ENCODE peak calls at places on chromosome 3, in seven cellular contexts. Z, P, X, W, T, F and J are unnamed samples.

GRCh38 chr3:51343918-51344687 is 41.0 kb upstream of the MANF start:
- DNase-seq in P (no peak), Z (no peak), X (no peak), F (no peak), T (peak), W (no peak), J (no peak)

GRCh38 chr3:168025076-168025475 is 70.6 kb downstream of the GOLIM4 start:
- DNase-seq in X (no peak), P (no peak), T (peak), F (no peak), W (no peak), Z (no peak), J (no peak)

GRCh38 chr3:33331414-33331813 is 54.2 kb downstream of the FBXL2 start:
- DNase-seq in X (no peak), P (no peak), T (no peak), W (no peak), Z (no peak), F (no peak), J (no peak)

GRCh38 chr3:186088335-186088734 is 20.6 kb downstream of the ETV5 start:
- DNase-seq in F (no peak), T (no peak), P (no peak), Z (no peak), W (no peak), X (no peak), J (no peak)

GRCh38 chr3:89180334-89180733 is 72.9 kb downstream of the EPHA3 start:
- DNase-seq in P (no peak), X (no peak), T (peak), F (no peak), Z (no peak), W (no peak), J (no peak)

GRCh38 chr3:71961378-71961777 is 176.4 kb upstream of the PROK2 start:
- DNase-seq in X (no peak), Z (no peak), T (no peak), F (no peak), P (no peak), W (no peak), J (no peak)

GRCh38 chr3:18376682-18377081 is 48.5 kb downstream of the SATB1 start:
- DNase-seq in Z (no peak), F (no peak), W (no peak), T (no peak), X (no peak), P (no peak), J (no peak)

GRCh38 chr3:141015486-141015885 is 35.7 kb upstream of the SPSB4 start:
- DNase-seq in X (no peak), Z (no peak), F (no peak), T (peak), P (no peak), W (no peak), J (no peak)

GRCh38 chr3:136838641-136839555 is 20.0 kb downstream of the SLC35G2 start:
- DNase-seq in X (no peak), F (no peak), T (peak), W (no peak), Z (no peak), P (no peak), J (no peak)

GRCh38 chr3:169869484-169870304 is at the start of gene LRRC31:
- DNase-seq in Z (no peak), T (no peak), W (no peak), F (no peak), P (no peak), X (no peak), J (no peak)

GRCh38 chr3:112786002-112786590 is 60.6 kb downstream of the CD200R1L start:
- DNase-seq in W (no peak), P (no peak), F (no peak), Z (no peak), X (no peak), T (no peak), J (no peak)

GRCh38 chr3:158696618-158697017 is 24.2 kb upstream of the LXN start:
- DNase-seq in F (no peak), T (peak), W (no peak), X (no peak), Z (no peak), P (no peak), J (no peak)

GRCh38 chr3:55885721-55886120 is 398.6 kb upstream of the WNT5A start:
- DNase-seq in W (no peak), F (no peak), Z (no peak), X (no peak), T (peak), P (no peak), J (no peak)

GRCh38 chr3:105459566-105460290 is 93.0 kb downstream of the ALCAM start:
- DNase-seq in P (no peak), T (peak), W (no peak), Z (no peak), F (no peak), X (no peak), J (no peak)

GRCh38 chr3:30747771-30748281 is 141.4 kb downstream of the TGFBR2 start:
- DNase-seq in X (no peak), F (no peak), Z (no peak), P (peak), T (peak), W (no peak), J (no peak)

GRCh38 chr3:196867155-196867506 is 589 bp upstream of the SENP5 start:
- DNase-seq in W (no peak), P (no peak), Z (no peak), X (no peak), F (no peak), T (no peak), J (no peak)

GRCh38 chr3:71513081-71513480 is 70.4 kb downstream of the FOXP1 start:
- DNase-seq in W (no peak), Z (no peak), X (no peak), T (peak), F (no peak), P (no peak), J (no peak)

GRCh38 chr3:39269528-39269927 is 10.3 kb downstream of the CX3CR1 start:
- DNase-seq in T (no peak), P (no peak), X (no peak), F (no peak), W (no peak), Z (no peak), J (no peak)

GRCh38 chr3:135310317-135310716 is 515.3 kb downstream of the EPHB1 start:
- DNase-seq in T (no peak), X (no peak), Z (no peak), F (no peak), W (no peak), P (no peak), J (no peak)

GRCh38 chr3:32313723-32314473 is 75.4 kb downstream of the CMTM8 start:
- DNase-seq in P (no peak), F (no peak), W (no peak), T (peak), Z (no peak), X (no peak), J (no peak)

GRCh38 chr3:61807865-61808276 is 246.5 kb downstream of the PTPRG start:
- DNase-seq in X (no peak), F (no peak), W (no peak), P (no peak), T (no peak), Z (no peak), J (no peak)

GRCh38 chr3:73681610-73682009 is 56.9 kb upstream of the PDZRN3 start:
- DNase-seq in P (no peak), X (no peak), W (no peak), F (no peak), T (peak), Z (no peak), J (no peak)

GRCh38 chr3:163058190-163058854 is 1561.7 kb downstream of the OTOL1 start:
- DNase-seq in T (no peak), F (no peak), P (no peak), Z (peak), X (no peak), W (peak), J (no peak)

GRCh38 chr3:24548278-24548677 is 53.6 kb upstream of the THRB start:
- DNase-seq in W (no peak), T (peak), P (no peak), F (no peak), Z (no peak), X (no peak), J (no peak)

GRCh38 chr3:143763568-143764162 is 84.6 kb downstream of the SLC9A9 start:
- DNase-seq in F (no peak), T (peak), P (no peak), W (no peak), X (no peak), Z (no peak), J (no peak)

GRCh38 chr3:128276151-128276445 is 122.8 kb downstream of the EEFSEC start:
- DNase-seq in X (no peak), F (no peak), W (no peak), P (no peak), Z (no peak), T (no peak), J (no peak)

DNA sequence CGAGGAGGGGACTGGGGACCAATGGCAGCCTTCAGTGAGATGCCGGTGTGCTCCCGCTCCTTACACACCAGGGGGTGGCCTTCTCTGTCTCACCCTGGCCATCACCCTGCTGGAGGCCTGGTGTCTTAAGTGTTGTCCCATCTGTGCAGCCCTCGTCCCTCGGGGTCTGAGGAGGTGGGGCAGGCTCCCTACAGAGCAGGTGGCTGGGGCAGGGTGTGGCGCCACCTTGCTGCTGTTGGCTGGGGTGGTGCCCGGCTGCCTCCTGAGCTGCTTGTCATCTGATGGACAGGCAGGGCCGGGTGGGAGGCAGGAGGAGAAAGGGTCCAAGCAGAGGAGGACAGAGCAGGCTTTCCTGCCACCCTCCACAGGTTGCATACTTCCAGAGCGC is 25.9 kb downstream of the PTPN23 start:
- DNase-seq in F (no peak), Z (no peak), W (no peak), P (no peak), X (peak), T (no peak), J (no peak)
- TF ChIP-seq CTCF in F (no peak), Z (no peak), W (no peak), P (no peak), X (no peak), T (peak), J (no peak)

DNA sequence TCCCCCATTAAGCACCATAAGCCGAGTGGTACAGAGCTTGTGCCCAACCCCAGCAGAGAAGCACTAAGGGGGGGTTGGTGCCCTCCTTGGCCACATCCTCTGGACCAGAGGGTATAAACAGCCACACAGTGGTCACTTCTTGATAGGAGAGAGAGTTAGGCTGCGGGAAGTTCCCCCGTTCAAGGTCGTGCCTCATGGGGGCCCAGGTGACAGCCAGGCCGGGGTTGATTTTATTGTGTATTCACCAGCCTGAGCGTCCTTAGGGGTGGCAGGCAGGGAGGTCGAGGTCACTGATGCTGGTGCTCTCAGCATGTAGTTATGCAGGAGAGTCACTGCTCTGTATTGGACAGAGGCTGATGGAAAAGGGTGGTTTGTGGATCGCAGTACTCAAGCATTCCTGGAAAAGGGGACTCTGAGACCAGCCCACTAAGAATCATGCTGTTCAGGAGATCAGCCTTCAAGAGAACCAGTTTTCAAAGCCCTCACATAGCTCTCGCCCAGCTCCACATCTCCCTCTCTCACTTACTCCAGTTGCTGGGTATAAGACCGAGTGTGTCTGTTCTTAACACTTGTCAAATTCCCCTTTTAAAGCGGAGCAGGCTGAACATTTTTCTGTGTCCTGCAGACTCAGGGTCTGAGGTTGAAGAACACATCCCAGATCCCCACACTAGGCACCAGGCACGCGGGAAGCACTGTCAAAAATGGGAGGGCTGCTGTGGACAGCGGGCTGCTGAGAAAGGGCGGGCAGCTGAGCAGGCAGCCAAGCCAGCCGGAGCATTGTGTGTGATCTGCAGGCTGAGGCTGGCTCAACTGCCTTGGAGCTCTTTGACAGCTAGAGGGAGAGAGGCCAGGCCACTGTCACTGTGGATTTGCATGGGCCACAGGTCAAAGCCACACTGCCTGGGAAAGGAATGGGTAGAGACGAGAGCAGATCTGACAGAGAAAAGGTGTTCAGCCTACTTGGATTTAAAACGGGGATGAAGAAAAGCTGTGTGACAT is 279.3 kb upstream of the LRRFIP2 start:
- DNase-seq in W (peak), T (no peak), P (no peak), X (no peak), Z (peak), F (peak), J (no peak)
- TF ChIP-seq CTCF in W (no peak), T (peak), P (no peak), X (no peak), Z (peak), F (peak), J (no peak)

DNA sequence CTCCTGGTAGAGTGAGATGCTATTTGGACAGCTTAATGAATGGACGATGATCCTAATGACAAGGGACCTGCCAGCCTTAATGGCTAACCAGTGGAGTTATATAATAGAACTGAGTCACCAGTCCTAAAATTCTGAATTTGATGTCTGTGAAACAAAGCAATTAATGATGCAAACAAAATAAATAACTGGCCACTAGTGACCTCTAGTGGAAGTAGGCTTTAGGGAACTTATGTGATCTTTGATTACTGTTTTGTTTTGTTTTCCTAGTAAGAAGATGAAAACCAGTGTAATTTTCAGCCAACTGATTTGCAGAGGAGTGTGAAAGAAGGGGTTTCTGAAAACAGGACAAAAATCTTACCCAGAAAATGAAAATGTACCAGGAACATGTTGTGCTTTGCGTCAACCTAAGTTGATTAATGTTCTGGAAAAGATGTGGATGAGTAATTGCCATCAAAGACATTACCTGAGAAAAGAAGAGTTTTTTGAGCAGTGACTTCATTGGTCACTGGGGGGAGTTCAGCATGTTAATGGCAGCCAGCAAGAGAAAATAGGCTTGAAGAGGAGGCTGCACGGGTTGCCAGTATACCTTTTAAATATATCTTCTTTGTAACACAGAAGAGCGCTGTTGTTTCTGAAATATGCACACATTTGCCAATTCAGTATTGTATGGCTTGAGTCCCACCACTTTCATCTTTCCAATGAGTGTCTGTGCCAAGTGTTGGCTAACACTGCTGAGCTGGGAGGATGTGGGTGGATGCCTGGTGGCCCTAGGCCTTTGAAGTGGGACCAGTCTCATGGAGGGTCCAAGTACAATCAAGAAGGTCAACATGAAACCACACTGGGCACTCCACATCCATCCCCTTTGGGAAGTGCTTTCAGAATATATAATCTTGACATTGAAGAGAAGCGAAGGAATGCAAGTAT is 9.3 kb downstream of the VEPH1 start:
- DNase-seq in F (no peak), P (peak), X (no peak), W (no peak), Z (no peak), T (peak), J (no peak)
- TF ChIP-seq CTCF in F (peak), P (peak), X (peak), W (peak), Z (peak), T (peak), J (no peak)

DNA sequence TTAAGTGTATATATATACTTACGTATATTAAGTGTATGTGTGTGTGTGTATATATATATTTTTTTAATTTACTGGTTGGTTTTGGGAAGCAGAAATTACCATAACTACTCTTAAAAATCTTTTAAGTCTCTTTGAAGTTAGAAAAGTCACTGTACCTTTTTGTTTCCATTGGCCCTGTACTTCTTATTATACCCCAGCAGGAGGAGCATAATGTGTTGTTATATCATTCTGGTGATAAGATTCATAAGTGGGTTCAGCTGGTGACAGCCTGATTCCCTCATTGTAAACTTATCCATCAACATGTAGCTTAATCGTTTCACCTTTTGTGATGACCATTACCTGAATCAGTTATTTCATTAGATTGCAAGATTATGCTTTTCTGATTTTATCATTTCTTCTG is 30.8 kb downstream of the MLH1 start:
- DNase-seq in Z (no peak), F (no peak), X (no peak), P (no peak), W (no peak), T (no peak), J (no peak)
- TF ChIP-seq CTCF in Z (peak), F (peak), X (no peak), P (no peak), W (no peak), T (peak), J (no peak)

GRCh38 chr3:117898722-117899121 is 1135.9 kb downstream of the IGSF11 start:
- DNase-seq in F (no peak), T (peak), X (no peak), P (no peak), Z (no peak), W (no peak), J (no peak)
- TF ChIP-seq CTCF in F (peak), T (peak), X (peak), P (peak), Z (no peak), W (no peak), J (no peak)

GRCh38 chr3:165158011-165158410 is 38.2 kb downstream of the SLITRK3 start:
- DNase-seq in Z (no peak), X (no peak), T (no peak), P (no peak), W (no peak), F (no peak), J (no peak)
- TF ChIP-seq CTCF in Z (no peak), X (no peak), T (no peak), P (no peak), W (no peak), F (no peak), J (no peak)

GRCh38 chr3:10335871-10336622 is 15.1 kb upstream of the SEC13 start:
- DNase-seq in P (no peak), T (no peak), Z (peak), X (no peak), W (no peak), F (no peak), J (no peak)

GRCh38 chr3:10333359-10333670 is 12.4 kb upstream of the SEC13 start:
- DNase-seq in X (no peak), F (no peak), W (no peak), P (no peak), T (no peak), Z (no peak), J (no peak)

GRCh38 chr3:10334042-10334441 is 13.1 kb upstream of the SEC13 start:
- DNase-seq in F (no peak), X (no peak), P (no peak), T (no peak), W (no peak), Z (peak), J (no peak)

GRCh38 chr3:10335190-10335738 is 14.4 kb upstream of the SEC13 start:
- DNase-seq in Z (no peak), T (no peak), P (no peak), W (no peak), X (no peak), F (no peak), J (no peak)

DNA sequence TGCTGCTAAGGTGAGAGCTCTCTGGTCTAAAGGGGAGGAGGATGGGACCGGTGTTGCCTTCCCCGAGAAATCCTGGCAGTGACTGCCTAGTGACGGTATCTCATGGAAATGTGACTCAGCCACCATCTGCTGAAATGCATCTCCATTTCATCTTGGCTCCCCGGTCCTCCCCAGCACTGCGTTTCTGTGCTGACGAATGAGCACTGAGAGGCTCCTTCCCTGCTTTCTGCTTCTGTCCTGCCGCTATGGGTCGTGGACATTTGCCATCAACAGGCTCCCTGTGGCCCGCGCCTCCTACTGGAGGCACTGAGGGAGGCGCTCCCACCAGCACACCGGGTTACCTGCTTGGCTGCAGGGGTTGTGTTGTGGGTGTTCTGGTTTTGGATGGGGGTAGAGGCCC is 13.5 kb upstream of the SEC13 start:
- DNase-seq in T (no peak), P (peak), Z (peak), F (no peak), X (no peak), W (no peak), J (no peak)
- TF ChIP-seq CTCF in T (peak), P (peak), Z (no peak), F (no peak), X (no peak), W (no peak), J (no peak)